ENCODE peak calls at places on chromosomes 5 and 9, in six cellular contexts. One of them, this sample, is unnamed.

GRCh38 chr5:134453016-134453415 is 41.3 kb upstream of the CDKN2AIPNL start:
- DNase-seq in CD8-positive, alpha-beta T cell: no peak
- DNase-seq in naive thymus-derived CD4-positive, alpha-beta T cell: no peak
- DNase-seq in GM23248: no peak
- DNase-seq in left lung: no peak
- DNase-seq in cardiac fibroblast: peak; percentile 40
- DNase-seq in this sample: no peak

GRCh38 chr5:40679998-40680681 is 425 bp downstream of the PTGER4 start:
- DNase-seq in CD8-positive, alpha-beta T cell: peak; percentile 39
- DNase-seq in naive thymus-derived CD4-positive, alpha-beta T cell: peak; percentile 49
- DNase-seq in GM23248: no peak
- DNase-seq in left lung: peak; percentile 50
- DNase-seq in cardiac fibroblast: no peak
- DNase-seq in this sample: no peak

GRCh38 chr5:179874536-179875292 is 16.1 kb upstream of the MRNIP start:
- DNase-seq in CD8-positive, alpha-beta T cell: no peak
- DNase-seq in naive thymus-derived CD4-positive, alpha-beta T cell: no peak
- DNase-seq in GM23248: no peak
- DNase-seq in left lung: no peak
- DNase-seq in cardiac fibroblast: no peak
- DNase-seq in this sample: no peak

GRCh38 chr5:132410451-132411381 is 41.2 kb downstream of the SLC22A5 start:
- DNase-seq in CD8-positive, alpha-beta T cell: peak; percentile 80
- DNase-seq in naive thymus-derived CD4-positive, alpha-beta T cell: peak; percentile 82
- DNase-seq in GM23248: peak; percentile 90
- DNase-seq in left lung: peak; percentile 83
- DNase-seq in cardiac fibroblast: peak; percentile 75
- DNase-seq in this sample: no peak

GRCh38 chr5:43661102-43661501 is 58.1 kb downstream of the NNT start:
- DNase-seq in CD8-positive, alpha-beta T cell: no peak
- DNase-seq in naive thymus-derived CD4-positive, alpha-beta T cell: no peak
- DNase-seq in GM23248: peak; percentile 71
- DNase-seq in left lung: no peak
- DNase-seq in cardiac fibroblast: peak; percentile 80
- DNase-seq in this sample: no peak

GRCh38 chr9:91948423-91949292 is 1.4 kb downstream of the ROR2 start:
- DNase-seq in CD8-positive, alpha-beta T cell: no peak
- DNase-seq in naive thymus-derived CD4-positive, alpha-beta T cell: no peak
- DNase-seq in GM23248: peak; percentile 89
- DNase-seq in left lung: no peak
- DNase-seq in cardiac fibroblast: no peak
- DNase-seq in this sample: no peak

GRCh38 chr9:132241840-132242620 is 80.2 kb downstream of the NTNG2 start:
- DNase-seq in CD8-positive, alpha-beta T cell: peak; percentile 48
- DNase-seq in naive thymus-derived CD4-positive, alpha-beta T cell: peak; percentile 41
- DNase-seq in GM23248: no peak
- DNase-seq in left lung: no peak
- DNase-seq in cardiac fibroblast: no peak
- DNase-seq in this sample: no peak

GRCh38 chr9:37521111-37521510 is 35.4 kb downstream of the POLR1E start:
- DNase-seq in CD8-positive, alpha-beta T cell: no peak
- DNase-seq in naive thymus-derived CD4-positive, alpha-beta T cell: no peak
- DNase-seq in GM23248: no peak
- DNase-seq in left lung: no peak
- DNase-seq in cardiac fibroblast: no peak
- DNase-seq in this sample: no peak

GRCh38 chr5:82777106-82777505 is 300.1 kb downstream of the TMEM167A start:
- DNase-seq in CD8-positive, alpha-beta T cell: no peak
- DNase-seq in naive thymus-derived CD4-positive, alpha-beta T cell: no peak
- DNase-seq in GM23248: no peak
- DNase-seq in left lung: no peak
- DNase-seq in cardiac fibroblast: no peak
- DNase-seq in this sample: no peak

GRCh38 chr5:109242518-109242917 is 167.3 kb downstream of the PJA2 start:
- DNase-seq in CD8-positive, alpha-beta T cell: no peak
- DNase-seq in naive thymus-derived CD4-positive, alpha-beta T cell: no peak
- DNase-seq in GM23248: no peak
- DNase-seq in left lung: no peak
- DNase-seq in cardiac fibroblast: no peak
- DNase-seq in this sample: no peak

GRCh38 chr9:92663951-92664350 is 6.0 kb downstream of the IPPK start:
- DNase-seq in CD8-positive, alpha-beta T cell: no peak
- DNase-seq in naive thymus-derived CD4-positive, alpha-beta T cell: no peak
- DNase-seq in GM23248: no peak
- DNase-seq in left lung: no peak
- DNase-seq in cardiac fibroblast: no peak
- DNase-seq in this sample: no peak

GRCh38 chr9:86764230-86765039 is 182.9 kb downstream of the GAS1 start:
- DNase-seq in CD8-positive, alpha-beta T cell: no peak
- DNase-seq in naive thymus-derived CD4-positive, alpha-beta T cell: no peak
- DNase-seq in GM23248: peak; percentile 43
- DNase-seq in left lung: no peak
- DNase-seq in cardiac fibroblast: no peak
- DNase-seq in this sample: no peak

GRCh38 chr9:134538856-134539562 is 102.6 kb upstream of the COL5A1 start:
- DNase-seq in CD8-positive, alpha-beta T cell: no peak
- DNase-seq in naive thymus-derived CD4-positive, alpha-beta T cell: no peak
- DNase-seq in GM23248: no peak
- DNase-seq in left lung: no peak
- DNase-seq in cardiac fibroblast: no peak
- DNase-seq in this sample: no peak

GRCh38 chr5:119136666-119137318 is 65.9 kb downstream of the DMXL1 start:
- DNase-seq in CD8-positive, alpha-beta T cell: no peak
- DNase-seq in naive thymus-derived CD4-positive, alpha-beta T cell: no peak
- DNase-seq in GM23248: no peak
- DNase-seq in left lung: no peak
- DNase-seq in cardiac fibroblast: no peak
- DNase-seq in this sample: no peak

GRCh38 chr5:57692582-57693487 is 210.2 kb upstream of the ACTBL2 start:
- DNase-seq in CD8-positive, alpha-beta T cell: no peak
- DNase-seq in naive thymus-derived CD4-positive, alpha-beta T cell: no peak
- DNase-seq in GM23248: peak; percentile 97
- DNase-seq in left lung: peak; percentile 79
- DNase-seq in cardiac fibroblast: peak; percentile 94
- DNase-seq in this sample: peak; percentile 93

GRCh38 chr9:74092491-74092834 is 404.7 kb upstream of the RORB start:
- DNase-seq in CD8-positive, alpha-beta T cell: no peak
- DNase-seq in naive thymus-derived CD4-positive, alpha-beta T cell: no peak
- DNase-seq in GM23248: no peak
- DNase-seq in left lung: no peak
- DNase-seq in cardiac fibroblast: no peak
- DNase-seq in this sample: no peak

GRCh38 chr9:135775911-135776310 is 73.9 kb downstream of the KCNT1 start:
- DNase-seq in CD8-positive, alpha-beta T cell: no peak
- DNase-seq in naive thymus-derived CD4-positive, alpha-beta T cell: no peak
- DNase-seq in GM23248: no peak
- DNase-seq in left lung: no peak
- DNase-seq in cardiac fibroblast: no peak
- DNase-seq in this sample: no peak

GRCh38 chr5:1476181-1476966 is 31.1 kb upstream of the SLC6A3 start:
- DNase-seq in CD8-positive, alpha-beta T cell: no peak
- DNase-seq in naive thymus-derived CD4-positive, alpha-beta T cell: no peak
- DNase-seq in GM23248: no peak
- DNase-seq in left lung: peak; percentile 39
- DNase-seq in cardiac fibroblast: no peak
- DNase-seq in this sample: no peak

GRCh38 chr5:2172471-2172870 is 289.7 kb upstream of the IRX4 start:
- DNase-seq in CD8-positive, alpha-beta T cell: no peak
- DNase-seq in naive thymus-derived CD4-positive, alpha-beta T cell: no peak
- DNase-seq in GM23248: no peak
- DNase-seq in left lung: no peak
- DNase-seq in cardiac fibroblast: no peak
- DNase-seq in this sample: no peak

GRCh38 chr9:122219856-122220672 is 8.7 kb downstream of the LHX6 start:
- DNase-seq in CD8-positive, alpha-beta T cell: no peak
- DNase-seq in naive thymus-derived CD4-positive, alpha-beta T cell: no peak
- DNase-seq in GM23248: peak; percentile 52
- DNase-seq in left lung: no peak
- DNase-seq in cardiac fibroblast: no peak
- DNase-seq in this sample: no peak

GRCh38 chr5:34524123-34524522 is 132.0 kb upstream of the RAI14 start:
- DNase-seq in CD8-positive, alpha-beta T cell: no peak
- DNase-seq in naive thymus-derived CD4-positive, alpha-beta T cell: no peak
- DNase-seq in GM23248: peak; percentile 85
- DNase-seq in left lung: no peak
- DNase-seq in cardiac fibroblast: peak; percentile 90
- DNase-seq in this sample: peak; percentile 69

GRCh38 chr9:86288501-86288900 is 6.2 kb upstream of the ISCA1 start:
- DNase-seq in CD8-positive, alpha-beta T cell: no peak
- DNase-seq in naive thymus-derived CD4-positive, alpha-beta T cell: no peak
- DNase-seq in GM23248: no peak
- DNase-seq in left lung: no peak
- DNase-seq in cardiac fibroblast: no peak
- DNase-seq in this sample: no peak

GRCh38 chr9:71941060-71941568 is 29.7 kb downstream of the C9orf85 start:
- DNase-seq in CD8-positive, alpha-beta T cell: no peak
- DNase-seq in naive thymus-derived CD4-positive, alpha-beta T cell: no peak
- DNase-seq in GM23248: peak; percentile 65
- DNase-seq in left lung: no peak
- DNase-seq in cardiac fibroblast: peak; percentile 64
- DNase-seq in this sample: no peak

GRCh38 chr9:89902450-89902849 is 297.6 kb downstream of the GADD45G start:
- DNase-seq in CD8-positive, alpha-beta T cell: no peak
- DNase-seq in naive thymus-derived CD4-positive, alpha-beta T cell: no peak
- DNase-seq in GM23248: peak; percentile 55
- DNase-seq in left lung: no peak
- DNase-seq in cardiac fibroblast: no peak
- DNase-seq in this sample: no peak

GRCh38 chr5:131671409-131671808 is 36.4 kb upstream of the RAPGEF6 start:
- DNase-seq in CD8-positive, alpha-beta T cell: no peak
- DNase-seq in naive thymus-derived CD4-positive, alpha-beta T cell: no peak
- DNase-seq in GM23248: peak; percentile 27
- DNase-seq in left lung: no peak
- DNase-seq in cardiac fibroblast: peak; percentile 29
- DNase-seq in this sample: no peak

GRCh38 chr5:139905401-139905800 is 109.8 kb downstream of the PSD2 start:
- DNase-seq in CD8-positive, alpha-beta T cell: no peak
- DNase-seq in naive thymus-derived CD4-positive, alpha-beta T cell: no peak
- DNase-seq in GM23248: no peak
- DNase-seq in left lung: peak; percentile 22
- DNase-seq in cardiac fibroblast: no peak
- DNase-seq in this sample: no peak

GRCh38 chr5:139906661-139907060 is 111.1 kb downstream of the PSD2 start:
- DNase-seq in CD8-positive, alpha-beta T cell: no peak
- DNase-seq in naive thymus-derived CD4-positive, alpha-beta T cell: no peak
- DNase-seq in GM23248: no peak
- DNase-seq in left lung: peak; percentile 7
- DNase-seq in cardiac fibroblast: no peak
- DNase-seq in this sample: no peak

GRCh38 chr5:139910901-139911300 is 115.3 kb downstream of the PSD2 start:
- DNase-seq in CD8-positive, alpha-beta T cell: no peak
- DNase-seq in naive thymus-derived CD4-positive, alpha-beta T cell: no peak
- DNase-seq in GM23248: no peak
- DNase-seq in left lung: no peak
- DNase-seq in cardiac fibroblast: no peak
- DNase-seq in this sample: no peak

GRCh38 chr5:139911425-139912120 is 116.0 kb downstream of the PSD2 start:
- DNase-seq in CD8-positive, alpha-beta T cell: no peak
- DNase-seq in naive thymus-derived CD4-positive, alpha-beta T cell: no peak
- DNase-seq in GM23248: no peak
- DNase-seq in left lung: no peak
- DNase-seq in cardiac fibroblast: no peak
- DNase-seq in this sample: no peak

DNA sequence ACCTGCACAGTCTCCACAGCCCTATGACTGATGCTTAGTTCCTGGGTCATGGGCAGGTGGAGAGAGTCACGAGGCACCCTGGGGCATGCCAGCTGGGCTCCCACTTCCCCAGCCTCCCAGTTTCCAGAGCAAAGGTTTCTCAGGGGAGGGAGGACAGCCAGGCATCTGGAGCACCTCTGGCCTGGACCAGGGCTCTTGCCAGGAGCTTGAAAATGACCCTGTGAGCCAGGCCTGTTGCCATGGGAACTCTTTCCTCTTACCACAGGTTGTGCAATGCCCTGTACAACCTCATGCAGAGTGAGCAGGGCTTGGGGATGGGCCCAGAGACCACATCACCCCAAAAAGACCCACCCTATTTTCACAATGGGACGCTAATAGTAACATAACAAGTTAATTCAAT is 113.1 kb downstream of the PSD2 start:
- DNase-seq in CD8-positive, alpha-beta T cell: no peak
- DNase-seq in naive thymus-derived CD4-positive, alpha-beta T cell: no peak
- DNase-seq in GM23248: peak; percentile 52
- DNase-seq in left lung: no peak
- DNase-seq in cardiac fibroblast: peak; percentile 38
- DNase-seq in this sample: no peak
- H3K4me3 ChIP-seq in CD8-positive, alpha-beta T cell: no peak overlapping the region
- H3K4me3 ChIP-seq in naive thymus-derived CD4-positive, alpha-beta T cell: no peak overlapping the region
- H3K4me3 ChIP-seq in GM23248: no peak overlapping the region
- H3K4me3 ChIP-seq in left lung: no peak overlapping the region
- H3K4me3 ChIP-seq in cardiac fibroblast: no peak overlapping the region
- H3K4me3 ChIP-seq in this sample: no peak overlapping the region

GRCh38 chr9:136828474-136829140 is 13.7 kb upstream of the AJM1 start:
- DNase-seq in CD8-positive, alpha-beta T cell: no peak
- DNase-seq in naive thymus-derived CD4-positive, alpha-beta T cell: no peak
- DNase-seq in GM23248: no peak
- DNase-seq in left lung: no peak
- DNase-seq in cardiac fibroblast: no peak
- DNase-seq in this sample: no peak
- H3K4me3 ChIP-seq in CD8-positive, alpha-beta T cell: no peak overlapping the region
- H3K4me3 ChIP-seq in naive thymus-derived CD4-positive, alpha-beta T cell: no peak overlapping the region
- H3K4me3 ChIP-seq in GM23248: no peak overlapping the region
- H3K4me3 ChIP-seq in left lung: no peak overlapping the region
- H3K4me3 ChIP-seq in cardiac fibroblast: no peak overlapping the region
- H3K4me3 ChIP-seq in this sample: no peak overlapping the region

GRCh38 chr9:137294091-137294683 is 7.9 kb downstream of the NRARP start:
- DNase-seq in CD8-positive, alpha-beta T cell: no peak
- DNase-seq in naive thymus-derived CD4-positive, alpha-beta T cell: no peak
- DNase-seq in GM23248: peak; percentile 64
- DNase-seq in left lung: no peak
- DNase-seq in cardiac fibroblast: peak; percentile 78
- DNase-seq in this sample: no peak

GRCh38 chr9:137293482-137294090 is 8.5 kb downstream of the NRARP start:
- DNase-seq in CD8-positive, alpha-beta T cell: no peak
- DNase-seq in naive thymus-derived CD4-positive, alpha-beta T cell: no peak
- DNase-seq in GM23248: no peak
- DNase-seq in left lung: no peak
- DNase-seq in cardiac fibroblast: no peak
- DNase-seq in this sample: no peak

GRCh38 chr9:137295313-137296213 is 6.5 kb downstream of the NRARP start:
- DNase-seq in CD8-positive, alpha-beta T cell: peak; percentile 37
- DNase-seq in naive thymus-derived CD4-positive, alpha-beta T cell: peak; percentile 65
- DNase-seq in GM23248: peak; percentile 65
- DNase-seq in left lung: no peak
- DNase-seq in cardiac fibroblast: no peak
- DNase-seq in this sample: no peak

GRCh38 chr9:137296214-137297059 is 5.6 kb downstream of the NRARP start:
- DNase-seq in CD8-positive, alpha-beta T cell: no peak
- DNase-seq in naive thymus-derived CD4-positive, alpha-beta T cell: no peak
- DNase-seq in GM23248: no peak
- DNase-seq in left lung: no peak
- DNase-seq in cardiac fibroblast: peak; percentile 56
- DNase-seq in this sample: no peak

GRCh38 chr9:137294684-137295312 is 7.3 kb downstream of the NRARP start:
- DNase-seq in CD8-positive, alpha-beta T cell: no peak
- DNase-seq in naive thymus-derived CD4-positive, alpha-beta T cell: no peak
- DNase-seq in GM23248: peak; percentile 49
- DNase-seq in left lung: no peak
- DNase-seq in cardiac fibroblast: peak; percentile 32
- DNase-seq in this sample: no peak
- H3K4me3 ChIP-seq in CD8-positive, alpha-beta T cell: peak overlapping the region; percentile 48
- H3K4me3 ChIP-seq in naive thymus-derived CD4-positive, alpha-beta T cell: peak overlapping the region; percentile 27
- H3K4me3 ChIP-seq in GM23248: peak overlapping the region; percentile 48
- H3K4me3 ChIP-seq in left lung: peak overlapping the region; percentile 44
- H3K4me3 ChIP-seq in cardiac fibroblast: no peak overlapping the region
- H3K4me3 ChIP-seq in this sample: no peak overlapping the region

GRCh38 chr9:35650341-35651158 is at the start of gene SIT1:
- DNase-seq in CD8-positive, alpha-beta T cell: peak; percentile 49
- DNase-seq in naive thymus-derived CD4-positive, alpha-beta T cell: peak; percentile 58
- DNase-seq in GM23248: no peak
- DNase-seq in left lung: no peak
- DNase-seq in cardiac fibroblast: no peak
- DNase-seq in this sample: no peak
- H3K4me3 ChIP-seq in CD8-positive, alpha-beta T cell: peak within 1 kb of the TSS; percentile 59
- H3K4me3 ChIP-seq in naive thymus-derived CD4-positive, alpha-beta T cell: peak within 1 kb of the TSS; percentile 86
- H3K4me3 ChIP-seq in GM23248: peak within 1 kb of the TSS; percentile 13
- H3K4me3 ChIP-seq in left lung: peak within 1 kb of the TSS; percentile 27
- H3K4me3 ChIP-seq in cardiac fibroblast: no peak within 1 kb of the TSS
- H3K4me3 ChIP-seq in this sample: no peak within 1 kb of the TSS